ENCODE peak calls at places on chromosomes 7 and 10, in four cellular contexts. E, M, A and D are unnamed samples.

GRCh38 chr10:14617125-14617524 is 157.6 kb downstream of the FAM107B start:
- DNase-seq in E (no peak), M (no peak), A (no peak), D (no peak)

GRCh38 chr10:15374156-15374555 is 3.1 kb upstream of the FAM171A1 start:
- DNase-seq in E (no peak), M (no peak), A (no peak), D (no peak)

GRCh38 chr10:60739581-60739980 is 38.7 kb upstream of the CDK1 start:
- DNase-seq in E (peak; percentile 52), M (no peak), A (no peak), D (no peak)

GRCh38 chr7:156949541-156950380 is at the start of gene NOM1:
- DNase-seq in E (peak; percentile 74), M (peak; percentile 67), A (peak; percentile 79), D (peak; percentile 98)

GRCh38 chr7:11858668-11859302 is 26.8 kb upstream of the THSD7A start:
- DNase-seq in E (no peak), M (no peak), A (no peak), D (no peak)

GRCh38 chr7:24972166-24972477 is 7.9 kb downstream of the OSBPL3 start:
- DNase-seq in E (no peak), M (no peak), A (no peak), D (no peak)

GRCh38 chr7:36127075-36127740 is 25.8 kb upstream of the EEPD1 start:
- DNase-seq in E (peak; percentile 47), M (no peak), A (no peak), D (no peak)

GRCh38 chr7:121002755-121003114 is 14.2 kb downstream of the CPED1 start:
- DNase-seq in E (peak; percentile 79), M (no peak), A (no peak), D (no peak)

GRCh38 chr10:100370561-100370975 is 23.5 kb downstream of the SCD start:
- DNase-seq in E (peak; percentile 27), M (no peak), A (no peak), D (no peak)

GRCh38 chr10:101939718-101940117 is 96.1 kb upstream of the KCNIP2 start:
- DNase-seq in E (no peak), M (no peak), A (no peak), D (no peak)

GRCh38 chr10:66924674-66925345 is 1.0 kb upstream of the LRRTM3 start:
- DNase-seq in E (no peak), M (no peak), A (no peak), D (no peak)

GRCh38 chr10:33483124-33483794 is 148.8 kb upstream of the NRP1 start:
- DNase-seq in E (peak; percentile 21), M (no peak), A (no peak), D (no peak)

GRCh38 chr10:85319826-85320225 is 991.4 kb downstream of the CCSER2 start:
- DNase-seq in E (no peak), M (no peak), A (no peak), D (no peak)

GRCh38 chr10:117549100-117549499 is 6.6 kb downstream of the EMX2 start:
- DNase-seq in E (no peak), M (no peak), A (no peak), D (no peak)